ENCODE peak calls at places on chromosomes 4 and X, in six cellular contexts. One of them, this sample, is unnamed.

GRCh38 chr4:64166365-64166764 is 242.9 kb downstream of the TECRL start:
- DNase-seq in fibroblast of lung: no peak
- DNase-seq in GM23338: no peak
- DNase-seq in OCI-LY7: no peak
- DNase-seq in H9: no peak
- DNase-seq in mammary epithelial cell: no peak
- DNase-seq in this sample: no peak

GRCh38 chr4:152719856-152720556 is 40.2 kb upstream of the TMEM154 start:
- DNase-seq in fibroblast of lung: no peak
- DNase-seq in GM23338: no peak
- DNase-seq in OCI-LY7: no peak
- DNase-seq in H9: no peak
- DNase-seq in mammary epithelial cell: peak
- DNase-seq in this sample: no peak

GRCh38 chr4:74267998-74268606 is 40.2 kb upstream of the EPGN start:
- DNase-seq in fibroblast of lung: peak
- DNase-seq in GM23338: no peak
- DNase-seq in OCI-LY7: no peak
- DNase-seq in H9: no peak
- DNase-seq in mammary epithelial cell: peak
- DNase-seq in this sample: peak

GRCh38 chr4:2837904-2838496 is 5.6 kb upstream of the ADD1 start:
- DNase-seq in fibroblast of lung: peak
- DNase-seq in GM23338: no peak
- DNase-seq in OCI-LY7: peak
- DNase-seq in H9: no peak
- DNase-seq in mammary epithelial cell: no peak
- DNase-seq in this sample: peak

GRCh38 chr4:122663814-122664610 is 43.1 kb upstream of the IL21 start:
- DNase-seq in fibroblast of lung: peak
- DNase-seq in GM23338: no peak
- DNase-seq in OCI-LY7: no peak
- DNase-seq in H9: no peak
- DNase-seq in mammary epithelial cell: no peak
- DNase-seq in this sample: no peak

GRCh38 chr4:583820-584219 is 7.7 kb upstream of the TMEM271 start:
- DNase-seq in fibroblast of lung: no peak
- DNase-seq in GM23338: no peak
- DNase-seq in OCI-LY7: no peak
- DNase-seq in H9: no peak
- DNase-seq in mammary epithelial cell: no peak
- DNase-seq in this sample: no peak

GRCh38 chr4:65954416-65954815 is 284.1 kb upstream of the EPHA5 start:
- DNase-seq in fibroblast of lung: no peak
- DNase-seq in GM23338: no peak
- DNase-seq in OCI-LY7: no peak
- DNase-seq in H9: no peak
- DNase-seq in mammary epithelial cell: no peak
- DNase-seq in this sample: no peak

GRCh38 chr4:26175905-26176304 is 144.9 kb upstream of the RBPJ start:
- DNase-seq in fibroblast of lung: no peak
- DNase-seq in GM23338: no peak
- DNase-seq in OCI-LY7: no peak
- DNase-seq in H9: no peak
- DNase-seq in mammary epithelial cell: no peak
- DNase-seq in this sample: no peak

GRCh38 chr4:150261571-150261970 is 183.3 kb downstream of the DCLK2 start:
- DNase-seq in fibroblast of lung: no peak
- DNase-seq in GM23338: no peak
- DNase-seq in OCI-LY7: no peak
- DNase-seq in H9: no peak
- DNase-seq in mammary epithelial cell: peak
- DNase-seq in this sample: peak

GRCh38 chr4:162485486-162485885 is 321.7 kb upstream of the FSTL5 start:
- DNase-seq in fibroblast of lung: no peak
- DNase-seq in GM23338: no peak
- DNase-seq in OCI-LY7: no peak
- DNase-seq in H9: no peak
- DNase-seq in mammary epithelial cell: peak
- DNase-seq in this sample: no peak

GRCh38 chrX:42686296-42686695 is 91.7 kb downstream of the PPP1R2C start:
- DNase-seq in fibroblast of lung: no peak
- DNase-seq in GM23338: no peak
- DNase-seq in OCI-LY7: no peak
- DNase-seq in H9: no peak
- DNase-seq in mammary epithelial cell: no peak
- DNase-seq in this sample: no peak

GRCh38 chr4:105280338-105280809 is 133.7 kb downstream of the TET2 start:
- DNase-seq in fibroblast of lung: peak
- DNase-seq in GM23338: no peak
- DNase-seq in OCI-LY7: no peak
- DNase-seq in H9: no peak
- DNase-seq in mammary epithelial cell: peak
- DNase-seq in this sample: peak

GRCh38 chr4:186699881-186700397 is 23.7 kb downstream of the FAT1 start:
- DNase-seq in fibroblast of lung: no peak
- DNase-seq in GM23338: no peak
- DNase-seq in OCI-LY7: no peak
- DNase-seq in H9: no peak
- DNase-seq in mammary epithelial cell: no peak
- DNase-seq in this sample: no peak

GRCh38 chr4:56603297-56603696 is 77.8 kb downstream of the HOPX start:
- DNase-seq in fibroblast of lung: no peak
- DNase-seq in GM23338: no peak
- DNase-seq in OCI-LY7: no peak
- DNase-seq in H9: no peak
- DNase-seq in mammary epithelial cell: no peak
- DNase-seq in this sample: no peak

GRCh38 chr4:52126946-52127345 is 75.8 kb downstream of the SPATA18 start:
- DNase-seq in fibroblast of lung: no peak
- DNase-seq in GM23338: no peak
- DNase-seq in OCI-LY7: no peak
- DNase-seq in H9: no peak
- DNase-seq in mammary epithelial cell: peak
- DNase-seq in this sample: peak

GRCh38 chr4:3010577-3010976 is 47.2 kb downstream of the GRK4 start:
- DNase-seq in fibroblast of lung: no peak
- DNase-seq in GM23338: no peak
- DNase-seq in OCI-LY7: no peak
- DNase-seq in H9: no peak
- DNase-seq in mammary epithelial cell: peak
- DNase-seq in this sample: peak

GRCh38 chrX:103101280-103102042 is 8.5 kb upstream of the NXF3 start:
- DNase-seq in fibroblast of lung: no peak
- DNase-seq in GM23338: peak
- DNase-seq in OCI-LY7: no peak
- DNase-seq in H9: no peak
- DNase-seq in mammary epithelial cell: no peak
- DNase-seq in this sample: no peak

GRCh38 chr4:21790437-21791029 is 158.0 kb downstream of the KCNIP4 start:
- DNase-seq in fibroblast of lung: peak
- DNase-seq in GM23338: peak
- DNase-seq in OCI-LY7: peak
- DNase-seq in H9: no peak
- DNase-seq in mammary epithelial cell: peak
- DNase-seq in this sample: no peak

GRCh38 chr4:36332782-36333131 is 51.3 kb downstream of the DTHD1 start:
- DNase-seq in fibroblast of lung: no peak
- DNase-seq in GM23338: no peak
- DNase-seq in OCI-LY7: no peak
- DNase-seq in H9: no peak
- DNase-seq in mammary epithelial cell: no peak
- DNase-seq in this sample: no peak
- H2AFZ ChIP-seq in fibroblast of lung: no peak
- H2AFZ ChIP-seq in GM23338: peak
- H2AFZ ChIP-seq in OCI-LY7: no peak
- H2AFZ ChIP-seq in H9: no peak
- H2AFZ ChIP-seq in mammary epithelial cell: no peak
- H2AFZ ChIP-seq in this sample: no peak

DNA sequence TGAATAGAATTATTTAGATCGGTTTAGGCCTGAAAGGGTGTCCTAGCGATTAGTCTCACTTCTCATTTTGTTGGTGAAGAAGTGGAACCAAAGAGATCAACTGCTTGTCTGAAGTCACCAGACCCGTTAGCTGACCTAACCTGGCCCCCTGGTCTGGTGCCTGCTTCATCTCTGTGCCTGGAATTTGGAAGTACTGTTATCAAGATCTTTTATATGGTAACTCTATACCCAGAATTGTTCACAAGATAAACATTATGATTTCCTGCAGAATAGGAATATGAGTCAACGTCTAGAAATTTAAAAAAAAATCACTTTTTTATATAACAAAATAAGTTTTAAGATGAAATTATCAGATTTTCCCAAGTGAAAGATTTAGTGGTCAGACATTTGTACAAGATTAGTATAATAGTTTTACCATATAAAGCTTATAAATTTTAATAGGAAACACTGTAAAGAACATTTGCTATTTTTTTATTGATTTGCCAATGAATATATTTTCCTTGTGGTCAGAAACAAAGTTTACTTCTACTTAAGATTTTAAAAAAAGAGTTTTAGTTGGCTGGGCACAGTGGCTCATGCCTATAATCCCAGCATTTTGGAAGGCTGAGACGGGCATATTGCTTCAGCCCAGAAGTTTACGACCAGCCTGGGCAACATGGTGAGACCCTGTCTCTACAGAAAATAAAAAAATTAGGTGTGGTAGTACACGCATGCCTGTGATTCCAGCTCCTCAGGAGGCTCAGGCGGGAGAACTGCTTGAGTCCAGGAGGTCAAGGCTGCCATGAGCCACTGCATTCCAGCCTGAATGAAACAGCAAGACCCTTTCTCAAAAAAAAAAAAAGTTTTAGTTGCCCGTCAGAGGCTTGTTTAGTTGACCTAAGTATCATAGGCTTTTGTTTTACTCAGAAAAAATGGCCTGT is 37.0 kb downstream of the LRP2BP start:
- DNase-seq in fibroblast of lung: peak
- DNase-seq in GM23338: no peak
- DNase-seq in OCI-LY7: no peak
- DNase-seq in H9: no peak
- DNase-seq in mammary epithelial cell: no peak
- DNase-seq in this sample: peak
- H3K27ac ChIP-seq in fibroblast of lung: no peak
- H3K27ac ChIP-seq in GM23338: no peak
- H3K27ac ChIP-seq in OCI-LY7: no peak
- H3K27ac ChIP-seq in H9: no peak
- H3K27ac ChIP-seq in mammary epithelial cell: no peak
- H3K27ac ChIP-seq in this sample: peak

DNA sequence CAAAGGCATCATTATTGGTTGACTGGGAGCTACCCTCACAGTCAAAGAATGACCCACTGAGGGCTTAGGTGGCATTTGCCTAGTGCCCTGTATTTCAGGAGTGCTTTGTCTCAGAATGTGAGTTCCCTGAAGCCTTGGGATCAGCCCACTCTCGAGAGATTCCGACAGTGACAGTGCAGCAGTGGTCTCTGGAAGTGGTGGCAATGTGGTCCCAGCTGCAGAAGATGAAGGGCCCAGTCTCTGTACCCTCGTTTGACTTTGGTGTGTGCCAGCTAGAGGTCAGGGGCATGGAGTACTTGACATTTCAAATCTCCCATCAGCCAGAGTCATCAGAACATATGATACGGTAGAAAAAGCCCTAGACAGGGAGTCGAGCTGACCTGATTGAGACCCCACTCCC is 153.7 kb downstream of the EFNB1 start:
- DNase-seq in fibroblast of lung: no peak
- DNase-seq in GM23338: no peak
- DNase-seq in OCI-LY7: no peak
- DNase-seq in H9: no peak
- DNase-seq in mammary epithelial cell: no peak
- DNase-seq in this sample: no peak
- TF ChIP-seq CTCF in fibroblast of lung: no peak
- TF ChIP-seq CTCF in GM23338: no peak
- TF ChIP-seq CTCF in OCI-LY7: no peak
- TF ChIP-seq CTCF in H9: no peak
- TF ChIP-seq CTCF in mammary epithelial cell: no peak
- TF ChIP-seq CTCF in this sample: no peak

GRCh38 chr4:30821891-30822612 is 101.9 kb downstream of the PCDH7 start:
- DNase-seq in fibroblast of lung: peak
- DNase-seq in GM23338: peak
- DNase-seq in OCI-LY7: no peak
- DNase-seq in H9: no peak
- DNase-seq in mammary epithelial cell: peak
- DNase-seq in this sample: no peak

GRCh38 chr4:30821275-30821674 is 101.1 kb downstream of the PCDH7 start:
- DNase-seq in fibroblast of lung: no peak
- DNase-seq in GM23338: no peak
- DNase-seq in OCI-LY7: no peak
- DNase-seq in H9: no peak
- DNase-seq in mammary epithelial cell: no peak
- DNase-seq in this sample: no peak

GRCh38 chr4:30817489-30817888 is 97.3 kb downstream of the PCDH7 start:
- DNase-seq in fibroblast of lung: no peak
- DNase-seq in GM23338: no peak
- DNase-seq in OCI-LY7: no peak
- DNase-seq in H9: no peak
- DNase-seq in mammary epithelial cell: no peak
- DNase-seq in this sample: no peak

GRCh38 chr4:30815685-30816084 is 95.5 kb downstream of the PCDH7 start:
- DNase-seq in fibroblast of lung: no peak
- DNase-seq in GM23338: peak
- DNase-seq in OCI-LY7: no peak
- DNase-seq in H9: no peak
- DNase-seq in mammary epithelial cell: no peak
- DNase-seq in this sample: no peak

DNA sequence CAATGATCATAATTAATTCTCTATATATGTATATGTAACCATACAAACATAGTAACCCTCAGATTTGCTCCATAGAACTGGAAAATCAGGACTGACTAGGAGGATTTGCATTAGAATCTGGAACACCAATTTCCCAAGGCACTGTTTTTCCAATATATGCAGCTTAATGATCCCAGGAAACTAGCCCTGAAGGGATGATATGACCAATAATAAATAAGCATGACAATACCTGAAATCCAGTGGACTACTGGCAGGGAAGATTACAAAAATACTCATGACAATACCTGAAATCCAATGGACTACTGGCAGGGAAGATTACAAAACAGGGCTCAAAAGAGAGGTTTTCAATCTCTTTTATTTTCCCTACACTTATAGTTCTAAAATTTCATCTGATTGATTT is 98.4 kb downstream of the PCDH7 start:
- DNase-seq in fibroblast of lung: no peak
- DNase-seq in GM23338: no peak
- DNase-seq in OCI-LY7: no peak
- DNase-seq in H9: no peak
- DNase-seq in mammary epithelial cell: no peak
- DNase-seq in this sample: no peak
- H2AFZ ChIP-seq in fibroblast of lung: no peak
- H2AFZ ChIP-seq in GM23338: no peak
- H2AFZ ChIP-seq in OCI-LY7: no peak
- H2AFZ ChIP-seq in H9: no peak
- H2AFZ ChIP-seq in mammary epithelial cell: no peak
- H2AFZ ChIP-seq in this sample: no peak

GRCh38 chrX:13938053-13938765 is 91.5 kb downstream of the GEMIN8 start:
- DNase-seq in fibroblast of lung: peak
- DNase-seq in GM23338: peak
- DNase-seq in OCI-LY7: no peak
- DNase-seq in H9: peak
- DNase-seq in mammary epithelial cell: no peak
- DNase-seq in this sample: no peak
- H3K27ac ChIP-seq in fibroblast of lung: no peak
- H3K27ac ChIP-seq in GM23338: peak
- H3K27ac ChIP-seq in OCI-LY7: no peak
- H3K27ac ChIP-seq in H9: peak
- H3K27ac ChIP-seq in mammary epithelial cell: no peak
- H3K27ac ChIP-seq in this sample: no peak

This sample was measured in osteoblast.